ENCODE peak calls at places on chromosomes 6 and 20, in seven cellular contexts. One of them, this sample, is unnamed.

GRCh38 chr20:2771631-2772080 is 28.8 kb downstream of the CPXM1 start:
- DNase-seq in K562: no peak
- DNase-seq in ureter: no peak
- DNase-seq in T-cell: no peak
- DNase-seq in effector CD8-positive, alpha-beta T cell: no peak
- DNase-seq in GM12865: peak
- DNase-seq in HCT116: no peak
- DNase-seq in this sample: no peak

GRCh38 chr20:58701431-58702160 is 9.0 kb downstream of the NPEPL1 start:
- DNase-seq in K562: no peak
- DNase-seq in ureter: peak
- DNase-seq in T-cell: no peak
- DNase-seq in effector CD8-positive, alpha-beta T cell: no peak
- DNase-seq in GM12865: no peak
- DNase-seq in HCT116: no peak
- DNase-seq in this sample: peak

GRCh38 chr6:21437583-21437982 is 156.0 kb upstream of the SOX4 start:
- DNase-seq in K562: no peak
- DNase-seq in ureter: no peak
- DNase-seq in T-cell: no peak
- DNase-seq in effector CD8-positive, alpha-beta T cell: no peak
- DNase-seq in GM12865: no peak
- DNase-seq in HCT116: no peak
- DNase-seq in this sample: no peak

GRCh38 chr6:54244430-54244829 is 63.8 kb upstream of the TINAG start:
- DNase-seq in K562: no peak
- DNase-seq in ureter: no peak
- DNase-seq in T-cell: no peak
- DNase-seq in effector CD8-positive, alpha-beta T cell: no peak
- DNase-seq in GM12865: peak
- DNase-seq in HCT116: peak
- DNase-seq in this sample: no peak

GRCh38 chr20:63129991-63130653 is 85.8 kb downstream of the YTHDF1 start:
- DNase-seq in K562: no peak
- DNase-seq in ureter: no peak
- DNase-seq in T-cell: no peak
- DNase-seq in effector CD8-positive, alpha-beta T cell: no peak
- DNase-seq in GM12865: no peak
- DNase-seq in HCT116: no peak
- DNase-seq in this sample: peak

GRCh38 chr6:52513464-52513863 is 63.4 kb downstream of the TRAM2 start:
- DNase-seq in K562: peak
- DNase-seq in ureter: no peak
- DNase-seq in T-cell: no peak
- DNase-seq in effector CD8-positive, alpha-beta T cell: no peak
- DNase-seq in GM12865: no peak
- DNase-seq in HCT116: no peak
- DNase-seq in this sample: no peak

GRCh38 chr20:5557123-5557522 is 193.1 kb upstream of the SHLD1 start:
- DNase-seq in K562: peak
- DNase-seq in ureter: no peak
- DNase-seq in T-cell: peak
- DNase-seq in effector CD8-positive, alpha-beta T cell: peak
- DNase-seq in GM12865: peak
- DNase-seq in HCT116: peak
- DNase-seq in this sample: no peak

GRCh38 chr6:170111816-170112582 is 178.9 kb downstream of the DLL1 start:
- DNase-seq in K562: no peak
- DNase-seq in ureter: peak
- DNase-seq in T-cell: no peak
- DNase-seq in effector CD8-positive, alpha-beta T cell: no peak
- DNase-seq in GM12865: no peak
- DNase-seq in HCT116: no peak
- DNase-seq in this sample: peak

GRCh38 chr20:36093025-36093803 is 61.3 kb upstream of the EPB41L1 start:
- DNase-seq in K562: no peak
- DNase-seq in ureter: peak
- DNase-seq in T-cell: peak
- DNase-seq in effector CD8-positive, alpha-beta T cell: no peak
- DNase-seq in GM12865: peak
- DNase-seq in HCT116: no peak
- DNase-seq in this sample: peak

GRCh38 chr6:109595998-109596397 is 95.0 kb downstream of the AK9 start:
- DNase-seq in K562: peak
- DNase-seq in ureter: no peak
- DNase-seq in T-cell: no peak
- DNase-seq in effector CD8-positive, alpha-beta T cell: no peak
- DNase-seq in GM12865: peak
- DNase-seq in HCT116: peak
- DNase-seq in this sample: no peak

GRCh38 chr6:154447929-154448328 is 62.6 kb downstream of the CNKSR3 start:
- DNase-seq in K562: no peak
- DNase-seq in ureter: no peak
- DNase-seq in T-cell: no peak
- DNase-seq in effector CD8-positive, alpha-beta T cell: no peak
- DNase-seq in GM12865: no peak
- DNase-seq in HCT116: no peak
- DNase-seq in this sample: no peak

GRCh38 chr6:41896280-41896679 is 1.1 kb upstream of the USP49 start:
- DNase-seq in K562: no peak
- DNase-seq in ureter: no peak
- DNase-seq in T-cell: no peak
- DNase-seq in effector CD8-positive, alpha-beta T cell: no peak
- DNase-seq in GM12865: no peak
- DNase-seq in HCT116: no peak
- DNase-seq in this sample: no peak

GRCh38 chr20:18188446-18188845 is 50.8 kb downstream of the KAT14 start:
- DNase-seq in K562: no peak
- DNase-seq in ureter: no peak
- DNase-seq in T-cell: no peak
- DNase-seq in effector CD8-positive, alpha-beta T cell: no peak
- DNase-seq in GM12865: no peak
- DNase-seq in HCT116: no peak
- DNase-seq in this sample: no peak

GRCh38 chr20:21102252-21102609 is 3.9 kb downstream of the LINC00237 start:
- DNase-seq in K562: no peak
- DNase-seq in ureter: no peak
- DNase-seq in T-cell: no peak
- DNase-seq in effector CD8-positive, alpha-beta T cell: no peak
- DNase-seq in GM12865: peak
- DNase-seq in HCT116: no peak
- DNase-seq in this sample: no peak

This sample was measured in tibial artery.